ENCODE peak calls at places on chromosomes 3 and 15, in six cellular contexts. V is HepG2; Q is astrocyte of the hippocampus; P is RPMI8226; J is activated CD4-positive, alpha-beta T cell treated with anti-CD3 and anti-CD28 coated beads for 1 hour; I is effector CD8-positive, alpha-beta T cell. B is an unnamed sample.

GRCh38 chr3:169964176-169964575 is 2.4 kb upstream of the SEC62 start:
- DNase-seq in V (no peak), Q (peak), P (no peak), J (no peak), I (no peak), B (no peak)

GRCh38 chr3:179981646-179982045 is 55.1 kb downstream of the PEX5L start:
- DNase-seq in V (no peak), Q (no peak), P (no peak), J (no peak), I (no peak), B (no peak)

GRCh38 chr15:75776075-75776443 is 63.4 kb upstream of the CSPG4 start:
- DNase-seq in V (peak), Q (peak), P (no peak), J (no peak), I (no peak), B (no peak)

GRCh38 chr3:100325827-100326226 is 8.7 kb upstream of the NIT2 start:
- DNase-seq in V (no peak), Q (no peak), P (no peak), J (no peak), I (no peak), B (no peak)

GRCh38 chr3:105387122-105387751 is 20.5 kb downstream of the ALCAM start:
- DNase-seq in V (peak), Q (no peak), P (no peak), J (no peak), I (no peak), B (no peak)

GRCh38 chr3:123467051-123467450 is 18.2 kb upstream of the ADCY5 start:
- DNase-seq in V (no peak), Q (no peak), P (no peak), J (no peak), I (no peak), B (no peak)

GRCh38 chr3:179589143-179589542 is 15.3 kb downstream of the MRPL47 start:
- DNase-seq in V (no peak), Q (no peak), P (no peak), J (no peak), I (no peak), B (peak)

GRCh38 chr3:127781411-127782001 is 40.8 kb downstream of the MGLL start:
- DNase-seq in V (no peak), Q (peak), P (no peak), J (no peak), I (no peak), B (no peak)

GRCh38 chr3:114411811-114412803 is 118.3 kb downstream of the TIGIT start:
- DNase-seq in V (peak), Q (peak), P (no peak), J (no peak), I (no peak), B (peak)

GRCh38 chr15:94164202-94164807 is 67.1 kb upstream of the MCTP2 start:
- DNase-seq in V (peak), Q (peak), P (peak), J (peak), I (peak), B (peak)

GRCh38 chr3:66795365-66795764 is 202.7 kb upstream of the KBTBD8 start:
- DNase-seq in V (no peak), Q (no peak), P (no peak), J (no peak), I (no peak), B (no peak)

GRCh38 chr3:140368223-140368811 is 309.5 kb upstream of the TRIM42 start:
- DNase-seq in V (no peak), Q (no peak), P (no peak), J (no peak), I (no peak), B (no peak)

GRCh38 chr15:98881526-98882517 is 125.8 kb downstream of the PGPEP1L start:
- DNase-seq in V (peak), Q (peak), P (peak), J (no peak), I (no peak), B (peak)

GRCh38 chr3:122916084-122916483 is 111.5 kb downstream of the SEMA5B start:
- DNase-seq in V (no peak), Q (no peak), P (peak), J (no peak), I (no peak), B (no peak)

GRCh38 chr15:78790027-78790426 is 21.2 kb downstream of the ADAMTS7 start:
- DNase-seq in V (no peak), Q (no peak), P (no peak), J (no peak), I (no peak), B (no peak)

GRCh38 chr3:193826126-193826795 is 233.3 kb downstream of the OPA1 start:
- DNase-seq in V (no peak), Q (peak), P (peak), J (no peak), I (no peak), B (no peak)

GRCh38 chr3:23302276-23302675 is 99.1 kb downstream of the UBE2E2 start:
- DNase-seq in V (no peak), Q (peak), P (no peak), J (no peak), I (no peak), B (no peak)

GRCh38 chr3:178382388-178383061 is 153.7 kb upstream of the KCNMB2 start:
- DNase-seq in V (no peak), Q (peak), P (no peak), J (no peak), I (no peak), B (peak)

GRCh38 chr3:1600700-1601418 is 497.8 kb upstream of the CNTN4 start:
- DNase-seq in V (no peak), Q (no peak), P (no peak), J (no peak), I (no peak), B (no peak)

GRCh38 chr3:80983753-80984152 is 777.7 kb downstream of the GBE1 start:
- DNase-seq in V (no peak), Q (no peak), P (no peak), J (no peak), I (no peak), B (no peak)

GRCh38 chr15:83843511-83843910 is 189.6 kb downstream of the ADAMTSL3 start:
- DNase-seq in V (no peak), Q (peak), P (no peak), J (no peak), I (no peak), B (peak)

GRCh38 chr3:11170052-11170770 is 15.9 kb downstream of the HRH1 start:
- DNase-seq in V (no peak), Q (no peak), P (no peak), J (no peak), I (no peak), B (no peak)

GRCh38 chr3:184016820-184017671 is 638 bp downstream of the ABCC5 start:
- DNase-seq in V (peak), Q (peak), P (peak), J (peak), I (peak), B (no peak)

GRCh38 chr3:141576744-141577052 is 89.9 kb downstream of the RASA2 start:
- DNase-seq in V (no peak), Q (no peak), P (no peak), J (no peak), I (no peak), B (no peak)

GRCh38 chr15:64515196-64515595 is 54.8 kb downstream of the ZNF609 start:
- DNase-seq in V (no peak), Q (no peak), P (no peak), J (no peak), I (no peak), B (no peak)

GRCh38 chr3:101950510-101950909 is 101.2 kb downstream of the NFKBIZ start:
- DNase-seq in V (no peak), Q (peak), P (no peak), J (no peak), I (no peak), B (peak)

GRCh38 chr3:151837057-151837456 is 23.1 kb downstream of the AADAC start:
- DNase-seq in V (no peak), Q (peak), P (peak), J (no peak), I (no peak), B (no peak)

GRCh38 chr15:24954783-24955548 is at the start of the genes SNRPN and SNURF:
- DNase-seq in V (peak), Q (peak), P (no peak), J (peak), I (peak), B (peak)

B was measured in dermis microvascular lymphatic vessel endothelial cell.